ENCODE peak calls at places on chromosomes 11 and 22, in six cellular contexts. F is lower lobe of right lung, E is fibroblast of villous mesenchyme, K is astrocyte of the cerebellum, D is tibial artery, V is ovary. T is an unnamed sample.
A peak's percentile ranks its signal among the peaks of the same experiment; 100 is the strongest.

GRCh38 chr11:61910473-61911123 is 6.8 kb downstream of the RAB3IL1 start:
- DNase-seq in K (no peak), F (peak; percentile 13), D (peak; percentile 31), E (no peak), V (peak; percentile 37), T (peak; percentile 27)

GRCh38 chr22:19895160-19895849 is 40.6 kb upstream of the GNB1L start:
- DNase-seq in V (no peak), K (no peak), E (no peak), D (no peak), F (no peak), T (no peak)

GRCh38 chr11:118895093-118896039 is 11.7 kb downstream of the CXCR5 start:
- DNase-seq in F (no peak), K (no peak), V (peak; percentile 25), D (no peak), E (no peak), T (no peak)

GRCh38 chr11:72493426-72494108 is 59.2 kb upstream of the CLPB start:
- DNase-seq in V (no peak), D (no peak), F (no peak), K (no peak), E (peak; percentile 65), T (no peak)

GRCh38 chr11:125674210-125674609 is 6.4 kb downstream of the ACRV1 start:
- DNase-seq in F (no peak), E (no peak), D (no peak), K (no peak), V (no peak), T (no peak)

GRCh38 chr11:116059909-116060308 is 555.7 kb upstream of the CADM1 start:
- DNase-seq in K (no peak), E (no peak), F (no peak), V (no peak), D (no peak), T (no peak)

GRCh38 chr11:24932110-24933000 is 435.5 kb downstream of the LUZP2 start:
- DNase-seq in K (no peak), V (no peak), E (no peak), D (no peak), F (no peak), T (no peak)

GRCh38 chr11:64343740-64344133 is 3.7 kb downstream of the CCDC88B start:
- DNase-seq in K (no peak), D (no peak), V (no peak), E (no peak), F (no peak), T (no peak)

GRCh38 chr11:64036081-64037026 is 623 bp downstream of the FLRT1 start:
- DNase-seq in E (peak; percentile 16), F (no peak), K (no peak), V (peak; percentile 63), D (no peak), T (peak; percentile 31)

GRCh38 chr11:73506038-73506437 is 91.9 kb downstream of the FAM168A start:
- DNase-seq in K (no peak), E (no peak), V (no peak), D (no peak), F (no peak), T (no peak)

GRCh38 chr11:69686452-69686851 is 11.3 kb upstream of the LTO1 start:
- DNase-seq in F (no peak), V (no peak), D (no peak), E (no peak), K (no peak), T (no peak)

GRCh38 chr11:39724404-39724803 is 1735.0 kb downstream of the LRRC4C start:
- DNase-seq in E (no peak), F (no peak), V (no peak), K (no peak), D (no peak), T (no peak)

GRCh38 chr11:66328307-66329144 is 7.7 kb downstream of the RIN1 start:
- DNase-seq in V (peak; percentile 63), F (peak; percentile 83), D (peak; percentile 66), E (peak; percentile 77), K (no peak), T (peak; percentile 71)

GRCh38 chr11:124481365-124482323 is 36.1 kb upstream of the OR8B8 start:
- DNase-seq in E (peak; percentile 66), F (no peak), D (peak; percentile 35), V (no peak), K (peak; percentile 22), T (peak; percentile 56)

GRCh38 chr11:124069429-124070401 is 28.6 kb upstream of the OR10G7 start:
- DNase-seq in F (peak; percentile 66), V (no peak), E (peak; percentile 64), K (peak; percentile 29), D (no peak), T (peak; percentile 62)

GRCh38 chr22:41664951-41665350 is 23.7 kb downstream of the SNU13 start:
- DNase-seq in K (no peak), V (no peak), E (no peak), D (no peak), F (no peak), T (no peak)

GRCh38 chr11:74283580-74284180 is 27.8 kb downstream of the P4HA3 start:
- DNase-seq in E (no peak), F (no peak), D (no peak), K (no peak), V (no peak), T (no peak)

GRCh38 chr22:22720201-22720723 is 75.8 kb downstream of the GGTLC2 start:
- DNase-seq in K (no peak), D (no peak), E (peak; percentile 48), V (no peak), F (no peak), T (peak; percentile 79)

GRCh38 chr11:44623321-44623715 is 57.9 kb downstream of the CD82 start:
- DNase-seq in D (no peak), V (peak; percentile 3), E (no peak), K (no peak), F (no peak), T (no peak)

GRCh38 chr11:75240381-75241035 is at the start of gene TPBGL:
- DNase-seq in F (no peak), V (no peak), K (no peak), D (no peak), E (no peak), T (no peak)

GRCh38 chr11:14320020-14320419 is 39.0 kb downstream of the RRAS2 start:
- DNase-seq in E (peak; percentile 53), D (no peak), V (no peak), F (no peak), K (peak; percentile 86), T (peak; percentile 57)

GRCh38 chr22:30310881-30311771 is 15.6 kb downstream of the TBC1D10A start:
- DNase-seq in V (peak; percentile 88), F (peak; percentile 77), E (peak; percentile 87), D (peak; percentile 86), K (peak; percentile 50), T (peak; percentile 68)

GRCh38 chr11:109547356-109548027 is 125.5 kb downstream of the C11orf87 start:
- DNase-seq in K (peak; percentile 64), V (no peak), E (peak; percentile 46), F (peak; percentile 32), D (no peak), T (peak; percentile 49)

GRCh38 chr22:49550766-49551362 is 276.8 kb downstream of the BRD1 start:
- DNase-seq in K (no peak), E (no peak), F (peak; percentile 10), D (no peak), V (no peak), T (no peak)

GRCh38 chr22:37604875-37605274 is 3.8 kb upstream of the GGA1 start:
- DNase-seq in F (no peak), K (no peak), D (no peak), E (no peak), V (no peak), T (no peak)

GRCh38 chr22:37601203-37601539 is 7.5 kb upstream of the GGA1 start:
- DNase-seq in D (no peak), K (no peak), F (no peak), V (no peak), E (no peak), T (no peak)

GRCh38 chr22:37604074-37604473 is 4.6 kb upstream of the GGA1 start:
- DNase-seq in V (no peak), K (no peak), E (no peak), F (no peak), D (no peak), T (no peak)

GRCh38 chr22:37599161-37599560 is 9.5 kb upstream of the GGA1 start:
- DNase-seq in F (no peak), K (no peak), E (no peak), V (no peak), D (peak; percentile 58), T (no peak)

GRCh38 chr22:37601540-37602442 is 6.8 kb upstream of the GGA1 start:
- DNase-seq in E (peak; percentile 55), V (no peak), D (no peak), K (no peak), F (no peak), T (peak; percentile 66)
- H3K4me3 ChIP-seq in E (no peak overlapping the region), V (no peak overlapping the region), D (no peak overlapping the region), K (no peak overlapping the region), F (no peak overlapping the region), T (no peak overlapping the region)

GRCh38 chr22:37633693-37634504 is 5.6 kb upstream of the SH3BP1 start:
- DNase-seq in E (peak; percentile 90), V (peak; percentile 97), D (peak; percentile 84), K (peak; percentile 43), F (peak; percentile 89), T (peak; percentile 80)
- TF ChIP-seq CTCF in E (peak; percentile 23), V (peak; percentile 41), D (no peak), K (peak; percentile 12), F (peak; percentile 41), T (peak; percentile 3)

GRCh38 chr11:59281177-59281576 is 68.5 kb upstream of the MPEG1 start:
- DNase-seq in F (no peak), E (no peak), K (no peak), D (no peak), V (no peak), T (no peak)

GRCh38 chr11:59285716-59286260 is 72.9 kb upstream of the OR5AN1 start:
- DNase-seq in V (no peak), E (no peak), D (no peak), K (no peak), F (no peak), T (no peak)

GRCh38 chr11:59283825-59284772 is 71.4 kb upstream of the MPEG1 start:
- DNase-seq in V (peak; percentile 33), D (peak; percentile 41), E (peak; percentile 60), K (peak; percentile 16), F (no peak), T (peak; percentile 60)

GRCh38 chr11:59283311-59283710 is 70.6 kb upstream of the MPEG1 start:
- DNase-seq in V (no peak), F (no peak), K (no peak), D (no peak), E (no peak), T (no peak)

DNA sequence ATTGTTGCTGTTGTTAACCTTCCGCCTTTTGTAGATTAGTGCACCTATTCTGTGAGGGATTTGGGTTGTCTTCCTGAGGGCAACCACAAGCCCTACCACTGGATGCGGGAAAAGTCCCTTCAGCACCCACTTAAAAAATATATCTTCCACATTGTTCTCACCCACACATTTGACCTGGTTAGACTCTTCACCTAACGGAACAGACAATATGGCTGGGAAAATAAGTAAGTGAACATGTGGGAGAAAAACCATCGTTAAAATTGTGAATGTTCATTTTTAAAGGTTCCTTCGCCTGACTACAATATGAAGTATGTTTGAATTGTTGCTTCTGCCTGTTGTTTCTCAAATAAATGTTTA is 72.0 kb upstream of the MPEG1 start:
- DNase-seq in V (no peak), D (no peak), E (no peak), K (no peak), F (no peak), T (no peak)
- H3K4me3 ChIP-seq in V (no peak overlapping the region), D (no peak overlapping the region), E (no peak overlapping the region), K (no peak overlapping the region), F (no peak overlapping the region), T (no peak overlapping the region)

GRCh38 chr11:70739811-70740474 is 341.6 kb downstream of the CTTN start:
- DNase-seq in E (no peak), F (peak; percentile 21), V (no peak), K (no peak), D (no peak), T (no peak)
- TF ChIP-seq CTCF in E (no peak), F (no peak), V (no peak), K (no peak), D (no peak), T (no peak)